ENCODE peak calls at places on chromosomes 2 and 18, in nine cellular contexts. One of them, this sample, is unnamed.

GRCh38 chr18:48838921-48839818 is 111.6 kb downstream of the SMAD7 start:
- DNase-seq in effector CD4-positive, alpha-beta T cell: no peak
- DNase-seq in activated T-helper 1 cell treated with anti-CD3 and anti-CD28 coated beads, Interleukin-2, amount 50 U/mL, for 16 hours: no peak
- DNase-seq in HFFc6: peak
- DNase-seq in DMS 273 treated with DMSO at 0.1 percent for 48 hours: no peak
- DNase-seq in AG09309: peak
- DNase-seq in HTR-8/SVneo: peak
- DNase-seq in NCI-H1694: no peak
- DNase-seq in GM13976: no peak
- DNase-seq in this sample: no peak

GRCh38 chr18:50687491-50687890 is 127.6 kb downstream of the MAPK4 start:
- DNase-seq in effector CD4-positive, alpha-beta T cell: no peak
- DNase-seq in activated T-helper 1 cell treated with anti-CD3 and anti-CD28 coated beads, Interleukin-2, amount 50 U/mL, for 16 hours: no peak
- DNase-seq in HFFc6: no peak
- DNase-seq in DMS 273 treated with DMSO at 0.1 percent for 48 hours: no peak
- DNase-seq in AG09309: no peak
- DNase-seq in HTR-8/SVneo: no peak
- DNase-seq in NCI-H1694: no peak
- DNase-seq in GM13976: no peak
- DNase-seq in this sample: no peak

GRCh38 chr2:218615868-218616315 is 8.2 kb downstream of the PLCD4 start:
- DNase-seq in effector CD4-positive, alpha-beta T cell: no peak
- DNase-seq in activated T-helper 1 cell treated with anti-CD3 and anti-CD28 coated beads, Interleukin-2, amount 50 U/mL, for 16 hours: no peak
- DNase-seq in HFFc6: no peak
- DNase-seq in DMS 273 treated with DMSO at 0.1 percent for 48 hours: no peak
- DNase-seq in AG09309: no peak
- DNase-seq in HTR-8/SVneo: no peak
- DNase-seq in NCI-H1694: no peak
- DNase-seq in GM13976: no peak
- DNase-seq in this sample: no peak

GRCh38 chr2:229586012-229586411 is 128.3 kb downstream of the DNER start:
- DNase-seq in effector CD4-positive, alpha-beta T cell: no peak
- DNase-seq in activated T-helper 1 cell treated with anti-CD3 and anti-CD28 coated beads, Interleukin-2, amount 50 U/mL, for 16 hours: no peak
- DNase-seq in HFFc6: no peak
- DNase-seq in DMS 273 treated with DMSO at 0.1 percent for 48 hours: no peak
- DNase-seq in AG09309: no peak
- DNase-seq in HTR-8/SVneo: no peak
- DNase-seq in NCI-H1694: no peak
- DNase-seq in GM13976: no peak
- DNase-seq in this sample: peak

GRCh38 chr2:39497077-39497867 is 60.2 kb upstream of the MAP4K3 start:
- DNase-seq in effector CD4-positive, alpha-beta T cell: no peak
- DNase-seq in activated T-helper 1 cell treated with anti-CD3 and anti-CD28 coated beads, Interleukin-2, amount 50 U/mL, for 16 hours: no peak
- DNase-seq in HFFc6: no peak
- DNase-seq in DMS 273 treated with DMSO at 0.1 percent for 48 hours: no peak
- DNase-seq in AG09309: no peak
- DNase-seq in HTR-8/SVneo: no peak
- DNase-seq in NCI-H1694: no peak
- DNase-seq in GM13976: no peak
- DNase-seq in this sample: no peak

GRCh38 chr2:236644502-236644911 is 74.9 kb downstream of the ACKR3 start:
- DNase-seq in effector CD4-positive, alpha-beta T cell: no peak
- DNase-seq in activated T-helper 1 cell treated with anti-CD3 and anti-CD28 coated beads, Interleukin-2, amount 50 U/mL, for 16 hours: no peak
- DNase-seq in HFFc6: no peak
- DNase-seq in DMS 273 treated with DMSO at 0.1 percent for 48 hours: no peak
- DNase-seq in AG09309: no peak
- DNase-seq in HTR-8/SVneo: no peak
- DNase-seq in NCI-H1694: no peak
- DNase-seq in GM13976: no peak
- DNase-seq in this sample: no peak

GRCh38 chr18:62199629-62200028 is 12.6 kb downstream of the RELCH start:
- DNase-seq in effector CD4-positive, alpha-beta T cell: no peak
- DNase-seq in activated T-helper 1 cell treated with anti-CD3 and anti-CD28 coated beads, Interleukin-2, amount 50 U/mL, for 16 hours: no peak
- DNase-seq in HFFc6: no peak
- DNase-seq in DMS 273 treated with DMSO at 0.1 percent for 48 hours: no peak
- DNase-seq in AG09309: no peak
- DNase-seq in HTR-8/SVneo: no peak
- DNase-seq in NCI-H1694: no peak
- DNase-seq in GM13976: no peak
- DNase-seq in this sample: no peak

GRCh38 chr2:203808041-203808750 is 59.4 kb upstream of the CTLA4 start:
- DNase-seq in effector CD4-positive, alpha-beta T cell: no peak
- DNase-seq in activated T-helper 1 cell treated with anti-CD3 and anti-CD28 coated beads, Interleukin-2, amount 50 U/mL, for 16 hours: no peak
- DNase-seq in HFFc6: peak
- DNase-seq in DMS 273 treated with DMSO at 0.1 percent for 48 hours: no peak
- DNase-seq in AG09309: peak
- DNase-seq in HTR-8/SVneo: peak
- DNase-seq in NCI-H1694: no peak
- DNase-seq in GM13976: no peak
- DNase-seq in this sample: no peak

GRCh38 chr2:46492301-46492700 is 12.9 kb downstream of the TMEM247 start:
- DNase-seq in effector CD4-positive, alpha-beta T cell: no peak
- DNase-seq in activated T-helper 1 cell treated with anti-CD3 and anti-CD28 coated beads, Interleukin-2, amount 50 U/mL, for 16 hours: no peak
- DNase-seq in HFFc6: no peak
- DNase-seq in DMS 273 treated with DMSO at 0.1 percent for 48 hours: no peak
- DNase-seq in AG09309: no peak
- DNase-seq in HTR-8/SVneo: no peak
- DNase-seq in NCI-H1694: no peak
- DNase-seq in GM13976: no peak
- DNase-seq in this sample: no peak

GRCh38 chr2:18154259-18154658 is 275.8 kb downstream of the KCNS3 start:
- DNase-seq in effector CD4-positive, alpha-beta T cell: no peak
- DNase-seq in activated T-helper 1 cell treated with anti-CD3 and anti-CD28 coated beads, Interleukin-2, amount 50 U/mL, for 16 hours: no peak
- DNase-seq in HFFc6: peak
- DNase-seq in DMS 273 treated with DMSO at 0.1 percent for 48 hours: no peak
- DNase-seq in AG09309: no peak
- DNase-seq in HTR-8/SVneo: no peak
- DNase-seq in NCI-H1694: no peak
- DNase-seq in GM13976: no peak
- DNase-seq in this sample: peak

GRCh38 chr2:3146175-3146574 is 231.4 kb downstream of the EIPR1 start:
- DNase-seq in effector CD4-positive, alpha-beta T cell: no peak
- DNase-seq in activated T-helper 1 cell treated with anti-CD3 and anti-CD28 coated beads, Interleukin-2, amount 50 U/mL, for 16 hours: no peak
- DNase-seq in HFFc6: no peak
- DNase-seq in DMS 273 treated with DMSO at 0.1 percent for 48 hours: no peak
- DNase-seq in AG09309: no peak
- DNase-seq in HTR-8/SVneo: no peak
- DNase-seq in NCI-H1694: no peak
- DNase-seq in GM13976: no peak
- DNase-seq in this sample: no peak

This sample was measured in keratinocyte.